ENCODE peak calls at places on chromosomes 7 and 10, in five cellular contexts. B, C, N, W and R are unnamed samples.

GRCh38 chr7:228610-229009 is 36.2 kb downstream of the FAM20C start:
- DNase-seq in N (no peak), C (no peak), W (no peak), B (no peak), R (no peak)

GRCh38 chr10:22617516-22617915 is 96.9 kb downstream of the PIP4K2A start:
- DNase-seq in N (no peak), W (no peak), B (no peak), C (no peak), R (no peak)

GRCh38 chr10:94992811-94993210 is 54.4 kb downstream of the CYP2C9 start:
- DNase-seq in B (no peak), W (peak; percentile 6), N (no peak), C (no peak), R (no peak)

GRCh38 chr10:107152087-107152486 is 12.4 kb downstream of the SORCS1 start:
- DNase-seq in W (no peak), C (no peak), B (no peak), N (no peak), R (no peak)

GRCh38 chr7:31957756-31958155 is 112.5 kb downstream of the PDE1C start:
- DNase-seq in N (peak; percentile 17), B (no peak), W (no peak), C (no peak), R (no peak)

GRCh38 chr10:78860260-78860914 is 208.4 kb upstream of the ZMIZ1 start:
- DNase-seq in B (no peak), N (no peak), C (no peak), W (no peak), R (no peak)

GRCh38 chr10:860519-860918 is 71.0 kb downstream of the LARP4B start:
- DNase-seq in B (no peak), C (no peak), W (no peak), N (no peak), R (no peak)

GRCh38 chr10:108301002-108301401 is 1136.5 kb upstream of the SORCS1 start:
- DNase-seq in C (no peak), N (no peak), B (no peak), W (no peak), R (no peak)

GRCh38 chr7:92904292-92905131 is 68.1 kb upstream of the CDK6 start:
- DNase-seq in C (no peak), N (peak; percentile 97), W (peak; percentile 48), B (no peak), R (peak; percentile 21)

GRCh38 chr10:117217196-117217761 is 20.0 kb downstream of the KCNK18 start:
- DNase-seq in N (no peak), C (no peak), W (peak; percentile 24), B (no peak), R (peak; percentile 44)

GRCh38 chr7:75642810-75643486 is 95.8 kb downstream of the HIP1 start:
- DNase-seq in N (peak; percentile 66), C (peak; percentile 71), W (peak; percentile 82), B (no peak), R (peak; percentile 59)

GRCh38 chr10:5560142-5560843 is 35.5 kb downstream of the CALML3 start:
- DNase-seq in W (no peak), C (no peak), N (no peak), B (no peak), R (no peak)

GRCh38 chr7:145909956-145910611 is 206.5 kb upstream of the CNTNAP2 start:
- DNase-seq in W (no peak), B (no peak), N (peak; percentile 0), C (no peak), R (no peak)

GRCh38 chr10:64977912-64978311 is 1456.7 kb downstream of the REEP3 start:
- DNase-seq in W (no peak), C (no peak), B (no peak), N (no peak), R (no peak)

GRCh38 chr10:99369551-99369950 is 40.4 kb downstream of the CNNM1 start:
- DNase-seq in C (no peak), B (no peak), N (peak; percentile 15), W (no peak), R (no peak)

GRCh38 chr7:8217200-8218068 is 44.5 kb downstream of the ICA1 start:
- DNase-seq in C (peak; percentile 19), W (peak; percentile 69), B (peak; percentile 42), N (peak; percentile 73), R (peak; percentile 12)

GRCh38 chr7:20219062-20219445 is 1.9 kb upstream of the MACC1 start:
- DNase-seq in N (no peak), C (no peak), B (no peak), W (no peak), R (no peak)

GRCh38 chr10:80453715-80454525 is at the start of gene TSPAN14:
- DNase-seq in C (peak; percentile 90), W (peak; percentile 79), N (peak; percentile 79), B (peak; percentile 75), R (peak; percentile 83)

GRCh38 chr7:139252451-139252850 is 21.4 kb downstream of the UBN2 start:
- DNase-seq in C (no peak), W (no peak), N (peak; percentile 28), B (no peak), R (no peak)

GRCh38 chr7:14210075-14210474 is 220.6 kb upstream of the ETV1 start:
- DNase-seq in C (no peak), N (no peak), B (no peak), W (no peak), R (no peak)

GRCh38 chr10:788796-789748 is 99.6 kb upstream of the DIP2C start:
- DNase-seq in C (peak; percentile 86), W (peak; percentile 84), B (peak; percentile 47), N (peak; percentile 60), R (no peak)

GRCh38 chr7:37445064-37445723 is 3.5 kb downstream of the ELMO1 start:
- DNase-seq in C (no peak), W (no peak), B (peak; percentile 26), N (no peak), R (no peak)

GRCh38 chr10:63889756-63890155 is 368.6 kb downstream of the REEP3 start:
- DNase-seq in W (no peak), N (no peak), B (no peak), C (no peak), R (no peak)

GRCh38 chr7:107687656-107688055 is 27.0 kb downstream of the SLC26A4 start:
- DNase-seq in C (no peak), N (peak; percentile 51), B (no peak), W (no peak), R (no peak)

GRCh38 chr7:77903597-77903996 is 105.0 kb downstream of the PHTF2 start:
- DNase-seq in B (no peak), C (no peak), W (peak; percentile 49), N (peak; percentile 2), R (no peak)

GRCh38 chr10:6269953-6270867 is 67.5 kb downstream of the PFKFB3 start:
- DNase-seq in C (no peak), N (peak; percentile 19), B (no peak), W (no peak), R (peak; percentile 36)

GRCh38 chr7:151626422-151627115 is 106.9 kb upstream of the RHEB start:
- DNase-seq in B (no peak), N (no peak), W (peak; percentile 76), C (peak; percentile 22), R (no peak)

GRCh38 chr10:93074597-93075368 is 1.1 kb downstream of the CYP26A1 start:
- DNase-seq in W (no peak), B (no peak), C (no peak), N (no peak), R (no peak)

GRCh38 chr10:123913688-123914268 is 22.2 kb upstream of the CPXM2 start:
- DNase-seq in W (no peak), C (peak; percentile 14), B (no peak), N (no peak), R (no peak)

GRCh38 chr10:30493609-30494530 is 59.9 kb downstream of the MAP3K8 start:
- DNase-seq in W (peak; percentile 38), C (peak; percentile 97), B (peak; percentile 80), N (peak; percentile 66), R (no peak)

GRCh38 chr10:52319926-52320325 is 5.8 kb downstream of the DKK1 start:
- DNase-seq in B (no peak), C (no peak), W (no peak), N (peak; percentile 68), R (no peak)

GRCh38 chr10:52316005-52316404 is 1.9 kb downstream of the DKK1 start:
- DNase-seq in W (peak; percentile 20), N (peak; percentile 56), C (no peak), B (no peak), R (no peak)

GRCh38 chr10:52318822-52319464 is 4.9 kb downstream of the DKK1 start:
- DNase-seq in B (no peak), C (no peak), N (peak; percentile 98), W (peak; percentile 94), R (no peak)

GRCh38 chr10:52316500-52316899 is 2.4 kb downstream of the DKK1 start:
- DNase-seq in N (no peak), C (no peak), W (no peak), B (no peak), R (no peak)

DNA sequence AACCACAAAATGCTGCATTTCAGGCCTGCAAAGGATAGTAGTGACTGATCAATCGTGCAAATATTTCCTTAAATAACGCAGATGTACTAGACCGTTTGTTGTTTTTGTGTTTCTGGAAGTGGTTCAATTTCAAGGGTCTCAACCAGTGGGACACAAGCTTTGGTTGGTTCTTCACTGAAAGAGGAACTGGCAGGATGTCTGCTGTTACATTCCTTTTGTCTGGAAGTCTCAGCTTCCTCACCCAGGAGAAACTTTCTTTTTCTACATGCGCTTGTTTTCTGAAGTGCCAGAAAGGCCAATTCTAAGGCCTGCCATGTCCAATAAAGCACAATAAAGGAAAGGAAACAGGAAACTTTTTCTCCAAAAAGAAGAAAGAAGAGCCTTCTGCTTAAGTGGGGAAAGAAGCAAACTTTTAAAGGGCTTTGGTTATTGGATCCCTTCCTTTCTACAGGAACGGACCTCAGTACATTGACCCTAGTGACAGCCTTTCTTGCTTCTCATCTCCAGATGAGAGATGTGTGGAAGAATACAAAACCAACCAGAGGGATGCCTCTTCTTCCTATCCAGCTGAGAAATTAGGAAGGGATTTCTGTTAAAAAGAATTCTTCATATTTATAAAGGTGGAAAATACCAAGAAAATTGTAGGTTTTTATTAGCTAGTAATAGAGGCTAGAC is 4.2 kb downstream of the DKK1 start:
- DNase-seq in N (peak; percentile 68), B (no peak), W (peak; percentile 56), C (no peak), R (no peak)
- TF ChIP-seq POLR2A in N (no peak), B (no peak), W (no peak), C (no peak), R (no peak)

GRCh38 chr10:101292194-101293006 is 61.6 kb upstream of the BTRC start:
- DNase-seq in N (no peak), W (no peak), C (peak; percentile 18), B (no peak), R (no peak)
- TF ChIP-seq POLR2A in N (no peak), W (no peak), C (no peak), B (no peak), R (no peak)

GRCh38 chr7:157140118-157140905 is 1.6 kb downstream of the UBE3C start:
- DNase-seq in W (no peak), C (no peak), B (no peak), N (no peak), R (no peak)

GRCh38 chr7:157138424-157139141 is at the start of gene UBE3C:
- DNase-seq in B (peak; percentile 80), C (peak; percentile 88), W (peak; percentile 95), N (peak; percentile 90), R (peak; percentile 95)

GRCh38 chr7:157141525-157142060 is 2.9 kb downstream of the UBE3C start:
- DNase-seq in B (no peak), N (no peak), C (no peak), W (no peak), R (no peak)

GRCh38 chr7:157139142-157140117 is 704 bp downstream of the UBE3C start:
- DNase-seq in C (peak; percentile 43), B (peak; percentile 34), W (peak; percentile 42), N (peak; percentile 38), R (no peak)

GRCh38 chr7:157143788-157144187 is 5.1 kb downstream of the UBE3C start:
- DNase-seq in B (no peak), N (no peak), C (no peak), W (no peak), R (no peak)
- TF ChIP-seq POLR2A in B (no peak), N (no peak), C (no peak), W (no peak), R (no peak)

GRCh38 chr7:157397751-157398691 is 61.2 kb downstream of the DNAJB6 start:
- DNase-seq in C (peak; percentile 32), W (peak; percentile 70), N (peak; percentile 81), B (no peak), R (no peak)
- TF ChIP-seq POLR2A in C (no peak), W (no peak), N (no peak), B (no peak), R (no peak)